ENCODE peak calls at places on chromosomes 1 and 21, in nine cellular contexts. X, S, B, E, T, D, O, Z and C are unnamed samples.

GRCh38 chr1:200296091-200296661 is 113.7 kb downstream of the ZNF281 start:
- DNase-seq in S (no peak), Z (no peak), X (no peak), D (no peak), B (no peak), T (no peak), O (no peak), E (no peak), C (no peak)

GRCh38 chr21:28487455-28488070 is 505.1 kb downstream of the LTN1 start:
- DNase-seq in B (no peak), T (no peak), Z (no peak), E (no peak), D (no peak), X (no peak), O (no peak), S (no peak), C (no peak)

GRCh38 chr1:183734600-183735036 is 70.3 kb upstream of the RGL1 start:
- DNase-seq in B (no peak), X (peak; percentile 48), O (no peak), D (no peak), T (peak; percentile 39), Z (peak; percentile 61), E (peak; percentile 54), S (peak; percentile 36), C (peak; percentile 4)

GRCh38 chr1:198166900-198167299 is 10.1 kb downstream of the NEK7 start:
- DNase-seq in T (no peak), X (no peak), S (peak; percentile 28), E (no peak), B (no peak), D (no peak), O (no peak), Z (no peak), C (no peak)

GRCh38 chr1:206674745-206675175 is 9.9 kb upstream of the MAPKAPK2 start:
- DNase-seq in T (no peak), E (peak; percentile 81), S (no peak), X (peak; percentile 100), B (no peak), O (no peak), Z (no peak), D (no peak), C (peak; percentile 72)

GRCh38 chr1:41609166-41609883 is 124.8 kb upstream of the EDN2 start:
- DNase-seq in E (no peak), T (no peak), B (no peak), O (no peak), D (no peak), S (no peak), Z (no peak), X (no peak), C (no peak)

GRCh38 chr21:45748593-45748992 is 105.1 kb downstream of the PCBP3 start:
- DNase-seq in T (no peak), Z (peak; percentile 56), B (no peak), E (no peak), D (no peak), O (no peak), X (no peak), S (no peak), C (no peak)

GRCh38 chr1:3012511-3013291 is 8.6 kb upstream of the ACTRT2 start:
- DNase-seq in Z (no peak), D (peak; percentile 8), B (peak; percentile 73), S (no peak), T (peak; percentile 78), E (peak; percentile 47), X (no peak), O (no peak), C (peak; percentile 12)

GRCh38 chr1:100344774-100345173 is 7.5 kb upstream of the CDC14A start:
- DNase-seq in B (no peak), Z (no peak), D (no peak), X (no peak), T (no peak), E (no peak), O (no peak), S (no peak), C (no peak)

GRCh38 chr1:176462671-176463225 is at the start of gene PAPPA2:
- DNase-seq in O (no peak), D (no peak), S (no peak), X (no peak), T (no peak), Z (no peak), B (no peak), E (no peak), C (no peak)

GRCh38 chr1:86396503-86396900 is 379 bp upstream of the ODF2L start:
- DNase-seq in Z (no peak), O (no peak), X (no peak), D (no peak), B (no peak), E (no peak), S (no peak), T (no peak), C (no peak)

GRCh38 chr1:91724644-91725043 is 161.3 kb downstream of the TGFBR3 start:
- DNase-seq in X (no peak), O (no peak), T (no peak), E (no peak), S (no peak), B (no peak), D (no peak), Z (no peak), C (no peak)

GRCh38 chr21:25735221-25735894 is 586 bp downstream of the GABPA start:
- DNase-seq in B (peak; percentile 98), O (peak; percentile 99), T (peak; percentile 95), S (peak; percentile 91), D (peak; percentile 82), X (peak; percentile 88), Z (peak; percentile 93), E (peak; percentile 89), C (peak; percentile 89)

GRCh38 chr1:241225741-241226140 is 131.3 kb downstream of the RGS7 start:
- DNase-seq in Z (no peak), X (no peak), T (no peak), O (peak; percentile 55), E (no peak), D (no peak), B (no peak), S (peak; percentile 24), C (no peak)

GRCh38 chr1:229950908-229951307 is 116.1 kb upstream of the GALNT2 start:
- DNase-seq in O (no peak), E (no peak), T (no peak), D (no peak), B (no peak), S (no peak), Z (no peak), X (no peak), C (no peak)

GRCh38 chr1:111054656-111055055 is 85.2 kb downstream of the DRAM2 start:
- DNase-seq in Z (no peak), B (no peak), T (no peak), S (no peak), X (no peak), E (no peak), D (no peak), O (no peak), C (no peak)

GRCh38 chr21:19239696-19240095 is 836.1 kb upstream of the TMPRSS15 start:
- DNase-seq in D (no peak), Z (no peak), X (no peak), B (no peak), S (no peak), E (no peak), T (no peak), O (no peak), C (no peak)

GRCh38 chr1:100597069-100597741 is 59.3 kb downstream of the GPR88 start:
- DNase-seq in B (no peak), Z (no peak), O (no peak), T (no peak), S (no peak), E (no peak), D (no peak), X (peak; percentile 90), C (no peak)

GRCh38 chr1:207088731-207089626 is at the start of gene C4BPB:
- DNase-seq in E (no peak), B (no peak), Z (no peak), D (peak; percentile 46), S (no peak), X (no peak), O (no peak), T (no peak), C (no peak)

GRCh38 chr1:206717237-206717989 is 32.7 kb downstream of the MAPKAPK2 start:
- DNase-seq in X (no peak), B (no peak), S (peak; percentile 52), T (no peak), Z (no peak), O (no peak), E (no peak), D (peak; percentile 26), C (no peak)

GRCh38 chr1:182181167-182181572 is 119.7 kb upstream of the ZNF648 start:
- DNase-seq in X (no peak), O (no peak), E (no peak), B (no peak), D (no peak), S (no peak), T (no peak), Z (no peak), C (no peak)

GRCh38 chr1:205351984-205352713 is 4.6 kb downstream of the KLHDC8A start:
- DNase-seq in E (no peak), Z (no peak), B (no peak), X (peak; percentile 40), O (peak; percentile 97), D (no peak), T (no peak), S (no peak), C (no peak)

GRCh38 chr1:23478896-23479790 is 4.8 kb downstream of the ASAP3 start:
- DNase-seq in Z (peak; percentile 95), E (peak; percentile 87), S (peak; percentile 88), T (peak; percentile 13), O (no peak), D (no peak), B (no peak), X (peak; percentile 72), C (peak; percentile 99)